ENCODE peak calls at places on chromosome 16, in eight cellular contexts. L is tibial nerve, O is ovary, G is stomach, F is K562, K is transverse colon, W is esophagus muscularis mucosa, E is sigmoid colon. H is an unnamed sample.

GRCh38 chr16:30526137-30526822 is at the start of gene ZNF768:
- DNase-seq in L (no peak), O (peak; percentile 72), G (no peak), F (peak; percentile 90), K (peak; percentile 46), W (no peak), E (peak; percentile 79), H (peak; percentile 52)

GRCh38 chr16:75108792-75109731 is 7.5 kb downstream of the LDHD start:
- DNase-seq in L (peak; percentile 48), O (peak; percentile 91), G (peak; percentile 94), F (no peak), K (peak; percentile 83), W (peak; percentile 94), E (peak; percentile 97), H (peak; percentile 84)

GRCh38 chr16:81261049-81261648 is 22.7 kb downstream of the BCO1 start:
- DNase-seq in L (no peak), O (no peak), G (peak; percentile 31), F (peak; percentile 76), K (no peak), W (no peak), E (no peak), H (no peak)

GRCh38 chr16:88599092-88599733 is 29.0 kb downstream of the ZC3H18 start:
- DNase-seq in L (peak; percentile 72), O (peak; percentile 49), G (peak; percentile 50), F (no peak), K (peak; percentile 64), W (peak; percentile 92), E (peak; percentile 88), H (peak; percentile 88)

GRCh38 chr16:77330332-77331043 is 104.3 kb downstream of the ADAMTS18 start:
- DNase-seq in L (no peak), O (no peak), G (no peak), F (no peak), K (no peak), W (no peak), E (no peak), H (no peak)

GRCh38 chr16:85898521-85899442 is at the start of gene IRF8:
- DNase-seq in L (peak; percentile 46), O (peak; percentile 67), G (peak; percentile 76), F (no peak), K (peak; percentile 87), W (peak; percentile 94), E (peak; percentile 87), H (peak; percentile 96)

GRCh38 chr16:85245307-85246172 is 133.3 kb upstream of the CIBAR2 start:
- DNase-seq in L (peak; percentile 59), O (peak; percentile 83), G (peak; percentile 44), F (peak; percentile 84), K (peak; percentile 53), W (no peak), E (peak; percentile 83), H (peak; percentile 33)

GRCh38 chr16:81654346-81654745 is 124.7 kb upstream of the PLCG2 start:
- DNase-seq in L (no peak), O (no peak), G (no peak), F (no peak), K (no peak), W (no peak), E (no peak), H (no peak)

GRCh38 chr16:5386989-5387388 is 289.4 kb upstream of the EEF2KMT start:
- DNase-seq in L (no peak), O (no peak), G (no peak), F (no peak), K (no peak), W (no peak), E (no peak), H (no peak)

DNA sequence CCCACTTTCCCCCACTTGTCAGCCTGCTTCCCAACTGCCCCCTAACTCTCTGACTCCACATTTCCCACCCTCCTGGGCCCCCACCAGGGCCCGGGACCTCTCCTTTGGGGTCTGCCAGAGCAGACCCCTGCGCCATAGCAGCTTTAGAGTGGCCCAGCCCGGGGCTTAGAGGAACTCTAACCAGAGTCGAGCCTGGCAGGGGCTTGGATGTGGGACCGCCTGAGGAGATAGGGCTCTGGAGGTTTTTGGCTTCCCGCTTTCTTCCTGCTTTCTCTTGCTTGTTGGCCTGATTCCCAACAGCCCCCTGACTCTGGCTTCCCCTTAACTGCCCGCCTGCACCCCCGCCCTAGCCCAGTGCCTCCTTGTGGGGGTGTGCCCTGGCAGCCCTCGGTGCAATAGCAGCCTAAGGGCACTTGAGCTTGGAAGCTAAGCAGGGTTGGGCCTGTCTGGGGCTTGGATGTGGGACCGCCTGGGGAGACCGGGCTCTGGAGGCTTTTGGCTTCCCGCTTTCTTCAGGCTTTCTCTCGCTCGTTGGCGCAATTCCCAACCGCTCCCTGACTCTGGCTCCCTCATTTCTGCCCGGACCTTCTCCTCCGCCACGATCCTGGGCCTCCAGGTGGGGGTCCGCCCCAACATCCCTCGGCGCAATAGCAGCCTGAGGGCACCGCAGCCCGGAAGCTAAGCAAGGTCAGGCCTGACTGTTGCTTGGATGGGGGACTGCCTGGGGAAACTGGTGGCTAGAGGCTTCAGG is 2292.0 kb downstream of the TP53TG3F start:
- DNase-seq in L (no peak), O (no peak), G (no peak), F (no peak), K (no peak), W (peak; percentile 60), E (peak; percentile 66), H (no peak)
- H3K27me3 ChIP-seq in L (no peaks in the 10 kb centered on the region), O (no peaks in the 10 kb centered on the region), G (no peaks in the 10 kb centered on the region), F (no peaks in the 10 kb centered on the region), K (no peaks in the 10 kb centered on the region), W (no peaks in the 10 kb centered on the region), E (no peaks in the 10 kb centered on the region), H (no peaks in the 10 kb centered on the region)

GRCh38 chr16:23362460-23363317 is 60.6 kb downstream of the SCNN1B start:
- DNase-seq in L (peak; percentile 6), O (peak; percentile 65), G (peak; percentile 88), F (no peak), K (peak; percentile 94), W (no peak), E (peak; percentile 86), H (peak; percentile 73)
- TF ChIP-seq EP300 in L (no peak), O (no peak), G (no peak), F (no peak), K (peak; percentile 99), W (no peak), E (peak; percentile 44), H (no peak)

GRCh38 chr16:73683804-73684203 is 612.8 kb upstream of the PSMD7 start:
- DNase-seq in L (no peak), O (no peak), G (no peak), F (no peak), K (no peak), W (no peak), E (no peak), H (no peak)
- H3K4me3 ChIP-seq in L (no peak overlapping the region), O (no peak overlapping the region), G (no peak overlapping the region), F (no peak overlapping the region), K (no peak overlapping the region), W (no peak overlapping the region), E (no peak overlapping the region), H (no peak overlapping the region)

GRCh38 chr16:87196229-87196628 is 121.0 kb downstream of the C16orf95 start:
- DNase-seq in L (no peak), O (no peak), G (no peak), F (no peak), K (no peak), W (no peak), E (peak; percentile 37), H (no peak)
- H3K27me3 ChIP-seq in L (no peaks in the 10 kb centered on the region), O (no peaks in the 10 kb centered on the region), G (no peaks in the 10 kb centered on the region), F (peaks cover 56% of the 10 kb centered on the region), K (no peaks in the 10 kb centered on the region), W (no peaks in the 10 kb centered on the region), E (no peaks in the 10 kb centered on the region), H (no peaks in the 10 kb centered on the region)

DNA sequence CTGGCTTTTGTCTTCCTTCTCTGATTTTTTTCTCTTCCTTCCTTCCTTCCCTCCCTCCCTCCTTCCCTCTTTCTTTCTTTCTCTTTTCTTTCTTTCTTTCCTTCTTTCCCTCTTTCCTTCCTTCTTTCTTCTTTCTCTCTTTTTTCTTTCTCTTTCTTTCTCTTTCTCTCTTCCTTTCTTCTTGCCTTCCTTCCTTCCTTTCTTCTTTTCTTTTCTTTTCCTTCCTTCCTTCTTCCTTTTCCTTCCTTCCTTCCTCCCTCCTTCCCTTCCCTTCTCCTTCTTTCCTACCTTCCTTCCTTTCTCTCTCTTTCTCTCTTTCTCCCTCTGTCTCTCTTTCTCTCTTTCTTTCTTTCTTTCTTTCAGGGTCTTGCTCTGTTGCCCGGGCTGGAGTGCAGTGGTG is 54.4 kb downstream of the SCNN1G start:
- DNase-seq in L (no peak), O (no peak), G (no peak), F (no peak), K (no peak), W (no peak), E (no peak), H (no peak)
- TF ChIP-seq EP300 in L (no peak), O (no peak), G (no peak), F (no peak), K (no peak), W (no peak), E (no peak), H (no peak)

H was measured in upper lobe of left lung.